ENCODE peak calls at places on chromosomes 2 and 18, in four cellular contexts. One of them, this sample, is unnamed.

GRCh38 chr2:54859997-54860701 is 136.7 kb downstream of the EML6 start:
- DNase-seq in right atrium auricular region: no peak
- DNase-seq in neural progenitor cell: no peak
- DNase-seq in A549: peak; percentile 45
- DNase-seq in this sample: no peak

GRCh38 chr2:31693882-31694281 is 113.1 kb upstream of the SRD5A2 start:
- DNase-seq in right atrium auricular region: no peak
- DNase-seq in neural progenitor cell: peak; percentile 12
- DNase-seq in A549: no peak
- DNase-seq in this sample: no peak

GRCh38 chr2:127661949-127662510 is 13.3 kb downstream of the LIMS2 start:
- DNase-seq in right atrium auricular region: no peak
- DNase-seq in neural progenitor cell: no peak
- DNase-seq in A549: no peak
- DNase-seq in this sample: no peak

GRCh38 chr2:179139506-179139905 is 89.6 kb upstream of the CCDC141 start:
- DNase-seq in right atrium auricular region: no peak
- DNase-seq in neural progenitor cell: no peak
- DNase-seq in A549: no peak
- DNase-seq in this sample: no peak

GRCh38 chr2:201913197-201913596 is 106.9 kb downstream of the CDK15 start:
- DNase-seq in right atrium auricular region: no peak
- DNase-seq in neural progenitor cell: no peak
- DNase-seq in A549: no peak
- DNase-seq in this sample: no peak

GRCh38 chr2:75710220-75710576 is 517 bp downstream of the GCFC2 start:
- DNase-seq in right atrium auricular region: no peak
- DNase-seq in neural progenitor cell: no peak
- DNase-seq in A549: no peak
- DNase-seq in this sample: no peak

GRCh38 chr2:227877359-227878309 is 6.2 kb downstream of the DAW1 start:
- DNase-seq in right atrium auricular region: peak; percentile 59
- DNase-seq in neural progenitor cell: no peak
- DNase-seq in A549: no peak
- DNase-seq in this sample: no peak

GRCh38 chr2:165219491-165219890 is 15.6 kb upstream of the SCN3A start:
- DNase-seq in right atrium auricular region: no peak
- DNase-seq in neural progenitor cell: peak; percentile 34
- DNase-seq in A549: no peak
- DNase-seq in this sample: no peak

GRCh38 chr2:95061119-95061512 is 35.6 kb downstream of the MAL start:
- DNase-seq in right atrium auricular region: no peak
- DNase-seq in neural progenitor cell: no peak
- DNase-seq in A549: no peak
- DNase-seq in this sample: no peak

GRCh38 chr18:74065366-74065765 is 82.3 kb downstream of the FBXO15 start:
- DNase-seq in right atrium auricular region: no peak
- DNase-seq in neural progenitor cell: no peak
- DNase-seq in A549: no peak
- DNase-seq in this sample: no peak

GRCh38 chr2:167733750-167734149 is 513.6 kb downstream of the STK39 start:
- DNase-seq in right atrium auricular region: no peak
- DNase-seq in neural progenitor cell: no peak
- DNase-seq in A549: no peak
- DNase-seq in this sample: no peak

GRCh38 chr2:167729911-167730310 is 517.5 kb downstream of the STK39 start:
- DNase-seq in right atrium auricular region: no peak
- DNase-seq in neural progenitor cell: no peak
- DNase-seq in A549: no peak
- DNase-seq in this sample: no peak

GRCh38 chr2:167726788-167727187 is 520.6 kb downstream of the STK39 start:
- DNase-seq in right atrium auricular region: no peak
- DNase-seq in neural progenitor cell: no peak
- DNase-seq in A549: no peak
- DNase-seq in this sample: no peak

GRCh38 chr2:167732251-167732788 is 515.1 kb downstream of the STK39 start:
- DNase-seq in right atrium auricular region: no peak
- DNase-seq in neural progenitor cell: peak; percentile 43
- DNase-seq in A549: no peak
- DNase-seq in this sample: no peak
- H3K27ac ChIP-seq in right atrium auricular region: no peak overlapping the region
- H3K27ac ChIP-seq in neural progenitor cell: no peak overlapping the region
- H3K27ac ChIP-seq in A549: no peak overlapping the region
- H3K27ac ChIP-seq in this sample: no peak overlapping the region

GRCh38 chr2:27572998-27573429 is 9.8 kb upstream of the ZNF512 start:
- DNase-seq in right atrium auricular region: no peak
- DNase-seq in neural progenitor cell: no peak
- DNase-seq in A549: no peak
- DNase-seq in this sample: no peak

GRCh38 chr2:27571197-27571596 is 11.6 kb upstream of the ZNF512 start:
- DNase-seq in right atrium auricular region: no peak
- DNase-seq in neural progenitor cell: no peak
- DNase-seq in A549: no peak
- DNase-seq in this sample: no peak

GRCh38 chr2:27573452-27573851 is 9.4 kb upstream of the ZNF512 start:
- DNase-seq in right atrium auricular region: no peak
- DNase-seq in neural progenitor cell: no peak
- DNase-seq in A549: no peak
- DNase-seq in this sample: no peak

GRCh38 chr2:27571681-27572080 is 11.2 kb upstream of the ZNF512 start:
- DNase-seq in right atrium auricular region: no peak
- DNase-seq in neural progenitor cell: no peak
- DNase-seq in A549: no peak
- DNase-seq in this sample: no peak

GRCh38 chr2:27572439-27572838 is 10.4 kb upstream of the ZNF512 start:
- DNase-seq in right atrium auricular region: no peak
- DNase-seq in neural progenitor cell: no peak
- DNase-seq in A549: no peak
- DNase-seq in this sample: no peak
- H3K4me1 ChIP-seq in right atrium auricular region: no peaks in the 10 kb centered on the region
- H3K4me1 ChIP-seq in neural progenitor cell: no peaks in the 10 kb centered on the region
- H3K4me1 ChIP-seq in A549: no peaks in the 10 kb centered on the region
- H3K4me1 ChIP-seq in this sample: no peaks in the 10 kb centered on the region

DNA sequence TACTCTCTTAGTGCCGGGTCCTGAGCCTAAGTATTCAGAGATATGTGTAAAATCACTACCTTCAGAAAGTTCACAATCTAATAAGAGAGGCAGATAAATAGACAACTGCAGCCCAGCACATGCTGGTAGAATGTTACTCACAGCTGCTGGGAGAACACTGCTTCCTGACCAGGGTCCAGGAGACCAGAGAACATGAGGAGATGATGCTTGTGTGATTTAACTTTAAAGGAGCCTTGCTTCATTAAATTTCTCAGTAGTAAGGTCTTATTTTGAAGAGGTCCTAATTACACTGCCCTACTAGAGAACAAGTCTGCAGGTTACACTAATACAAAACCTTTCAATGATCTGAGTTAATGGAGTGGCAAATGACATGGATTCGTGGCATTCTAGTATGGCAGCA is 209.9 kb upstream of the TRIB2 start:
- DNase-seq in right atrium auricular region: no peak
- DNase-seq in neural progenitor cell: no peak
- DNase-seq in A549: no peak
- DNase-seq in this sample: no peak
- H3K4me3 ChIP-seq in right atrium auricular region: no peak overlapping the region
- H3K4me3 ChIP-seq in neural progenitor cell: no peak overlapping the region
- H3K4me3 ChIP-seq in A549: no peak overlapping the region
- H3K4me3 ChIP-seq in this sample: no peak overlapping the region

GRCh38 chr2:152466925-152467676 is 132.1 kb downstream of the FMNL2 start:
- DNase-seq in right atrium auricular region: no peak
- DNase-seq in neural progenitor cell: no peak
- DNase-seq in A549: no peak
- DNase-seq in this sample: peak; percentile 35
- H3K27ac ChIP-seq in right atrium auricular region: peak overlapping the region; percentile 1
- H3K27ac ChIP-seq in neural progenitor cell: no peak overlapping the region
- H3K27ac ChIP-seq in A549: peak overlapping the region; percentile 4
- H3K27ac ChIP-seq in this sample: no peak overlapping the region

GRCh38 chr2:106126705-106127281 is 67.3 kb downstream of the UXS1 start:
- DNase-seq in right atrium auricular region: no peak
- DNase-seq in neural progenitor cell: no peak
- DNase-seq in A549: no peak
- DNase-seq in this sample: no peak

GRCh38 chr2:106126295-106126694 is 67.8 kb downstream of the UXS1 start:
- DNase-seq in right atrium auricular region: no peak
- DNase-seq in neural progenitor cell: no peak
- DNase-seq in A549: no peak
- DNase-seq in this sample: no peak

GRCh38 chr2:106127282-106127771 is 66.8 kb downstream of the UXS1 start:
- DNase-seq in right atrium auricular region: no peak
- DNase-seq in neural progenitor cell: no peak
- DNase-seq in A549: no peak
- DNase-seq in this sample: no peak

GRCh38 chr2:106124787-106125549 is 69.1 kb downstream of the UXS1 start:
- DNase-seq in right atrium auricular region: no peak
- DNase-seq in neural progenitor cell: no peak
- DNase-seq in A549: no peak
- DNase-seq in this sample: no peak

DNA sequence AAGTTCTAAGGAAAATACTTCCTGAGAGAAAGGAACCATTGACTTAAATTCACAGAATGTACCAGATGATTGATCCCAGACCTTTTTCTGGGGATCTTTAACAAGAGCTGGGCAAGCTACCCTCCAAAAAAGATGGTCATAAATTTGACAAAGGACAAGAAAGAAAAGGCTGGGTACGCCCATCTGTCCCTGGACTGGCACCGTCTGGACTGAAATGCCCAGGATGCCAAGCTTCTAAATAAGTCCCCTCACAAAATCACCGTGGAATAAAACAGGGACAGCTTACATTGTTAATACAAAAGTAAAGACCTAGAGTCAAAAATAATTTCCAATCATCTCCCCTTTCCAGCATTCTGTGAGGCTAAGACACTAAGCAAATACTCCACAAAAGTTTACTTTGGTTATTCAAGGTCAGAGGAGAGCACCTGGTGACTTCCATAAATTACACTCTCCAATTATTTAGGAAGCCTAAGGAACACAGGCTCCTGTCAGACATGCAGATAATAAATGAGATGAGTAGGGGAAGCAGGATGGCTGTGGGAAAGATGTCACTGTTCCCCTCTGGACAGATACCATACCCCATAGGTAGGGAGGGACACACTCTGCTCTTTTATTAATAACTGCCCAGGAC is 69.9 kb downstream of the UXS1 start:
- DNase-seq in right atrium auricular region: no peak
- DNase-seq in neural progenitor cell: no peak
- DNase-seq in A549: no peak
- DNase-seq in this sample: no peak
- H3K4me1 ChIP-seq in right atrium auricular region: no peaks in the 10 kb centered on the region
- H3K4me1 ChIP-seq in neural progenitor cell: peaks cover 3% of the 10 kb centered on the region
- H3K4me1 ChIP-seq in A549: peaks cover 20% of the 10 kb centered on the region
- H3K4me1 ChIP-seq in this sample: no peaks in the 10 kb centered on the region

DNA sequence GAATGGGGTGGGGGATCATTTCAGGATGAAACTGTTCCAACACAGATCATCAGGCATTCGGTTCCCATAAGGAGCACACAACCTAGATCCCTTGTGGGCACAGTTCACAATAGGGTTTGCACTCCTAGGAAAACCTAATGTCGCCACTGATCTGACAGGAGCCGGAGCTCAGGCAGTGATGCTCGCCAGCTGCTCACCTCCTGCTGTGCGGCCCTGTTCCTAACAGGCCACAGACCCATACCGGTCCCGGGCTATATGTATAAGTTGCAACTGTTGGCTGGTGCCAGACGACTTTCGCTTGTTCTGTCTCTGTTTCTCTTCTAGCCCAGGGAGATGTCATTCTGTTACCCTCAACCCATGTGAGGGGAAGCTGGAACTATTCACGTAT is 170.4 kb downstream of the BCL2 start:
- DNase-seq in right atrium auricular region: no peak
- DNase-seq in neural progenitor cell: peak; percentile 21
- DNase-seq in A549: no peak
- DNase-seq in this sample: no peak
- H3K4me3 ChIP-seq in right atrium auricular region: no peak overlapping the region
- H3K4me3 ChIP-seq in neural progenitor cell: no peak overlapping the region
- H3K4me3 ChIP-seq in A549: no peak overlapping the region
- H3K4me3 ChIP-seq in this sample: no peak overlapping the region

GRCh38 chr2:101718993-101719571 is 21.6 kb downstream of the MAP4K4 start:
- DNase-seq in right atrium auricular region: no peak
- DNase-seq in neural progenitor cell: no peak
- DNase-seq in A549: no peak
- DNase-seq in this sample: no peak
- H3K27ac ChIP-seq in right atrium auricular region: no peak overlapping the region
- H3K27ac ChIP-seq in neural progenitor cell: no peak overlapping the region
- H3K27ac ChIP-seq in A549: no peak overlapping the region
- H3K27ac ChIP-seq in this sample: no peak overlapping the region

This sample was measured in lung.